ENCODE peak calls at places on chromosomes 16 and 17, in eight cellular contexts. Y, K, L, B, R, U, X and A are unnamed samples.
A peak's percentile ranks its signal among the peaks of the same experiment; 100 is the strongest.

GRCh38 chr16:69123894-69124293 is 8.5 kb downstream of the CHTF8 start:
- DNase-seq in L (peak; percentile 41), K (peak; percentile 74), B (no peak), X (peak; percentile 81), Y (peak; percentile 77), U (peak; percentile 27), R (peak; percentile 88), A (no peak)

GRCh38 chr16:66426112-66427035 is 721 bp upstream of the BEAN1 start:
- DNase-seq in K (no peak), R (no peak), U (no peak), L (no peak), B (no peak), Y (no peak), X (peak; percentile 66), A (no peak)

GRCh38 chr17:80804466-80804865 is 187.2 kb upstream of the CHMP6 start:
- DNase-seq in U (peak; percentile 27), X (no peak), R (no peak), L (no peak), Y (no peak), K (no peak), B (no peak), A (peak; percentile 13)

GRCh38 chr16:81740163-81740562 is 38.9 kb upstream of the PLCG2 start:
- DNase-seq in K (no peak), U (no peak), B (no peak), Y (no peak), L (peak; percentile 70), R (peak; percentile 93), X (no peak), A (no peak)

GRCh38 chr17:4008496-4009163 is 44.4 kb upstream of the ATP2A3 start:
- DNase-seq in R (no peak), K (no peak), U (no peak), Y (no peak), L (no peak), X (no peak), B (no peak), A (no peak)

GRCh38 chr17:1762906-1763829 is 1.3 kb downstream of the SERPINF1 start:
- DNase-seq in X (peak; percentile 81), Y (peak; percentile 94), R (no peak), U (no peak), L (no peak), K (peak; percentile 79), B (no peak), A (no peak)

GRCh38 chr16:85436636-85437160 is 176.4 kb upstream of the GSE1 start:
- DNase-seq in U (no peak), Y (peak; percentile 15), R (no peak), X (peak; percentile 44), L (no peak), B (no peak), K (peak; percentile 60), A (no peak)

GRCh38 chr16:24734382-24734781 is 4.9 kb downstream of the TNRC6A start:
- DNase-seq in B (no peak), Y (peak; percentile 46), X (peak; percentile 54), R (no peak), K (no peak), L (no peak), U (no peak), A (no peak)

GRCh38 chr17:34723875-34724274 is 144.5 kb downstream of the TMEM132E start:
- DNase-seq in K (no peak), R (no peak), U (no peak), L (no peak), B (no peak), Y (no peak), X (no peak), A (no peak)

GRCh38 chr17:56172517-56172982 is 19.3 kb downstream of the ANKFN1 start:
- DNase-seq in K (no peak), R (no peak), U (peak; percentile 67), L (no peak), X (peak; percentile 42), Y (no peak), B (no peak), A (peak; percentile 46)

DNA sequence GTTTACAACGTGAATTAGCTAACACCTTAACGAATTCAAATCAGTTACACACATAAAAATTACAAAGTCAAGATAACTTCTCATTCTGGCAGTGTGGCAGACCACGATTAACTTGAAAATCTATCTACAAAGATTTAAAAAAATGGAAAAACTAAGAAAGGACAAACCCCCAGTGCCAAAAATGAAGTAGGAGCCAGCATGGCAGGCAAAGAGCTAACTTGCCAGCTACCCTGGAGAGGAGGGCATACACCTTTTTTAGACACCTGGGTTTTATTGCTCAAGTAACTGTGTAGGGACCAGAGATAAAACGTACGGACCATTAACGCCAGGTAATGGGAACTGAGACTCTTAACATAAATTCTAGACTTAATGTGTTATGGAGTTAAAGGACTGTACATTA is 2.5 kb downstream of the TAF15 start:
- DNase-seq in L (no peak), Y (no peak), B (no peak), U (no peak), R (no peak), X (no peak), K (no peak), A (no peak)
- H3K4me3 ChIP-seq in L (no peak overlapping the region), Y (no peak overlapping the region), B (no peak overlapping the region), U (no peak overlapping the region), R (no peak overlapping the region), X (peak overlapping the region; percentile 92), K (no peak overlapping the region), A (no peak overlapping the region)

DNA sequence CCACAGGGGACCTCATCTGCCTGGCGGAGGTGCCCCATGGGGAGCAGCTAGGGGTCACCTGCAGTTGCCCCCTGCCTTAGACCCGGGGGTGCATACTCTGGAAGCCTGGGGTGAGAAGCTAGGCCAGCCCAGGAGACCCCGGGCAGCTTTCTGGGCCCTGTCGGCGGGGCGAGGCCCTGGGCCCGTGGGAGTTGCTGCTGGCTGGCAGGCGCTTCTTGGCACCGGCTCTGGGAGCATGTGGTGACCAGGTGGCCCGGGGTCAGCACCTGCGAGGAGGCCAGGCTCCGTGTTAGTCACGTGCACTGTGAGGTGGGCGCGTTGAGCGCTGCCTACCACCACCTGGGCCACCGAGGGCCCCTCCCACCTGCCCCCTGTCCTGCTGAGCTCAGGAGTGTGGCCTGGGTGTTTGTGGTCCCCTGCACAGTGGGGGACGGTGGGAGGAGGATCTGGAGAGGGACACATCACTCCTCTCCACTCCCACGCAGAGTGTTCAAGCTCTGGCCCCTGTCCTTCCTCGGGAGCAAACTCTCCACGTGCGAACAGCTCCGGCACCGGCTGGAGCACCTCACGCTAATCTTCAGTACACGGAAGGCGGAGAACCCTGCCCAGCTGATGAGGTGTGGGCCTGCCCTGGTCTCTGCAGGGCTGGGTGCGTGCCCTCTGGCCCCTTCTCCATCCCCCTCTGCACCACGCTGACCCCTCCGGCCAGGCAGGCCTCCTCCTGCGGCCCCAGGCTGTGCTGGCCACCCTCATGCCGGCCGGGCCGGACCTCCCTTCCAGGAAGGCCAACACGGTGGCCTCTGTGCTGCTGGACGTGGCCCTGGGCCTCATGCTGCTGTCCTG is 5.8 kb downstream of the PIGQ start:
- DNase-seq in K (no peak), U (no peak), Y (no peak), X (no peak), B (no peak), L (no peak), R (no peak), A (no peak)
- H3K4me3 ChIP-seq in K (no peak overlapping the region), U (no peak overlapping the region), Y (no peak overlapping the region), X (no peak overlapping the region), B (no peak overlapping the region), L (no peak overlapping the region), R (no peak overlapping the region), A (no peak overlapping the region)

DNA sequence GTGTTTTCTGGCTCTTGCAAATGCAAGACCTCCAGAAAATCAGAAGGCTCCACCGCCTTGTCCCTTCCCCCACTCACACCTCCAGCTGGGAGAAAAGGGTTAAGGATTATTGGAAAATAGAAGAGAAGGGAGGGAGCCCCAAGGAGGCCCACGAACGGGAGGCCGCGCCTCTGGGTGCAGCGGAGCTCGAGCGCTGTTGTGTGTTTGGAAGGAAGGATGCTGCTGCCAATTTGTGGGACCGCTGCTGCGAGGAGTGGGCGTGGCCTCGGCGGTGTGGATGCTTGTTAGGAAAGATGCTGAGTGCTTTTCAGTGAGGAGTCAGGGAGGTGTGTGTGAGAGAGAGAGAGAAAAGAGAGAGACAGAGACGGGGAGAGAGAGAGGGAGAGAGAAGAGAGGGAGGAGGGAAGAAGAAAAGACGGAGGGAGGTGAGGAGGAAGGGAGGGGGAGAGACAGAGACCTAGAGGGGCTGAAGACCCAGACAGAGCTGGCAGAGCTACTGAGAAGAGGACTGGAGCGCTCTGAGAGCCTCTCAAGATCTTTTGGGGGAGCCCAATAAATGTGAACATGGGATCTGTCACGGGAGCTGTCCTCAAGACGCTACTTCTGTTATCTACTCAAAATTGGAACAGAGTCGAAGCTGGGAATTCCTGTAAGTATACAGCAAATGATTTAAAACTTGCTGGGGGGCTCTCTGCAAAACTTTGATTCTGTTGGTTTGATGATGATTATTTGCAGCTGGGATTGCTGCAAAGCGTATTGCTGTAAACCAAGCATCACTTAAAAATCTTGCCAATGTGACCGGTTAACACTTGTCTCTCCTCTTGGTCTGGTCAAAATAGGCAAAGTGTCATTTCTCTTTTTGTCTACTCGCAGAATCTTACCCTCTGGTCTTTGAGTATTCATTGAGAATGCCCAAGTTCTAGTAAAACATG is at the start of gene CNTNAP4:
- DNase-seq in X (no peak), B (no peak), Y (peak; percentile 14), L (no peak), K (no peak), R (no peak), U (no peak), A (no peak)
- H3K4me3 ChIP-seq in X (no peak within 1 kb of the TSS), B (no peak within 1 kb of the TSS), Y (no peak within 1 kb of the TSS), L (no peak within 1 kb of the TSS), K (no peak within 1 kb of the TSS), R (no peak within 1 kb of the TSS), U (no peak within 1 kb of the TSS), A (no peak within 1 kb of the TSS)

DNA sequence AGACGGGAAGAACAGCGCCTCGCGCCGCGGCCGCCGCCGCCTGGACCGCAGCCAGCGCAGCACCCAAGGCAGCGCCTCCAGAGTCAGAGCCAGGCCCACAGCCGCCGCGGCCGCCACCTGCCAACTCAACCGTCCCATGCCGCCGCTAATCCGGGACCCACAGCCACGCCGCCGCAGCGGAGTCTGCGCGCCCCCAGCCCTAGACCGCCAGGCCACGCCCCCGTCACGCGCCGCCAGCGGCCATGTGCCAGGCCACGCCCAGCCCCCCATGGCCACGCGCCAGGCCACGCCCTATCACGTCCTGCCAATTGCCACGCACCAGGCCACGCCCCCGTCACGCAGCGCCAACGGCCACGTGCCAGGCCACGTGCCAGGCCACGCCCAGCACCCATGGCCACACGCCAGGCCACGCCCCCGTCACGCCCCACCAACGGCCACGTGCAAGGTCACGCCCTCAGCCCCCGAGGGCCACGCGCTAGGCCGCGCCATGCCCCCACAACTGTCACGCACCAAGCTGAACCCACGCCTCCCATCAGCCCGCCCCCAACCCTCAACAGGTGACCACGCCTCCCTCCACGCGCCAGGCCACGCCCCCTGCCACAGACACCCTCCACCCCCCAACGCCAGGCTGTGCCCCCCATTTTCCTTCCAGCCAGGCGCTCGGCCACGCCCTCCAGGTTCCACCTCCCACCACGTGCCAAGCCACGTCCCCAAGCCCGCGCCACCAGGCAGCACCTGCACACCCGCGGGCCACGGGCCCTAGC is at the start of gene PLD6:
- DNase-seq in R (no peak), U (peak; percentile 91), Y (peak; percentile 68), L (peak; percentile 79), K (peak; percentile 84), B (peak; percentile 5), X (peak; percentile 76), A (peak; percentile 79)
- H3K4me3 ChIP-seq in R (no peak within 1 kb of the TSS), U (peak within 1 kb of the TSS; percentile 68), Y (peak within 1 kb of the TSS; percentile 52), L (peak within 1 kb of the TSS; percentile 87), K (peak within 1 kb of the TSS; percentile 62), B (peak within 1 kb of the TSS; percentile 48), X (peak within 1 kb of the TSS; percentile 70), A (peak within 1 kb of the TSS; percentile 58)

GRCh38 chr16:87489434-87490045 is 3.3 kb downstream of the ZCCHC14 start:
- DNase-seq in B (no peak), Y (no peak), K (peak; percentile 54), U (peak; percentile 26), L (no peak), R (no peak), X (peak; percentile 52), A (no peak)
- H3K4me3 ChIP-seq in B (peak overlapping the region; percentile 43), Y (peak overlapping the region; percentile 20), K (peak overlapping the region; percentile 50), U (peak overlapping the region; percentile 52), L (no peak overlapping the region), R (no peak overlapping the region), X (peak overlapping the region; percentile 82), A (peak overlapping the region; percentile 48)

GRCh38 chr17:7831233-7831632 is 2.8 kb upstream of the KDM6B start:
- DNase-seq in L (no peak), B (no peak), U (no peak), K (no peak), Y (no peak), X (no peak), R (no peak), A (no peak)
- H3K4me3 ChIP-seq in L (no peak overlapping the region), B (no peak overlapping the region), U (no peak overlapping the region), K (no peak overlapping the region), Y (no peak overlapping the region), X (no peak overlapping the region), R (no peak overlapping the region), A (no peak overlapping the region)